ENCODE peak calls at places on chromosomes 1 and 21, in eight cellular contexts. One of them, this sample, is unnamed.

GRCh38 chr1:156063997-156064285 is 3.0 kb downstream of the RAB25 start:
- DNase-seq in epithelial cell of esophagus: no peak
- DNase-seq in PC-3: no peak
- DNase-seq in GM12892: no peak
- DNase-seq in neural crest cell: no peak
- DNase-seq in T-helper 1 cell: no peak
- DNase-seq in NCI-H1930: no peak
- DNase-seq in NCI-H2171: no peak
- DNase-seq in this sample: no peak

GRCh38 chr1:91546876-91547275 is 46.2 kb downstream of the CDC7 start:
- DNase-seq in T-helper 1 cell: no peak
- DNase-seq in NCI-H2171: no peak
- DNase-seq in GM12892: no peak
- DNase-seq in neural crest cell: no peak
- DNase-seq in PC-3: peak
- DNase-seq in NCI-H1930: no peak
- DNase-seq in epithelial cell of esophagus: no peak
- DNase-seq in this sample: no peak

GRCh38 chr1:23651069-23651808 is 40.4 kb upstream of the RPL11 start:
- DNase-seq in NCI-H2171: no peak
- DNase-seq in NCI-H1930: no peak
- DNase-seq in T-helper 1 cell: no peak
- DNase-seq in PC-3: peak
- DNase-seq in epithelial cell of esophagus: peak
- DNase-seq in GM12892: no peak
- DNase-seq in neural crest cell: no peak
- DNase-seq in this sample: no peak

GRCh38 chr1:42758641-42759040 is 8.2 kb downstream of the P3H1 start:
- DNase-seq in GM12892: no peak
- DNase-seq in epithelial cell of esophagus: no peak
- DNase-seq in neural crest cell: no peak
- DNase-seq in PC-3: no peak
- DNase-seq in NCI-H1930: no peak
- DNase-seq in T-helper 1 cell: no peak
- DNase-seq in NCI-H2171: no peak
- DNase-seq in this sample: no peak

GRCh38 chr1:207654320-207654719 is 9.4 kb downstream of the CR1L start:
- DNase-seq in NCI-H2171: no peak
- DNase-seq in GM12892: no peak
- DNase-seq in T-helper 1 cell: no peak
- DNase-seq in NCI-H1930: no peak
- DNase-seq in PC-3: peak
- DNase-seq in neural crest cell: no peak
- DNase-seq in epithelial cell of esophagus: no peak
- DNase-seq in this sample: no peak

GRCh38 chr1:151157067-151157531 is 650 bp downstream of the TNFAIP8L2 start:
- DNase-seq in epithelial cell of esophagus: no peak
- DNase-seq in NCI-H1930: no peak
- DNase-seq in GM12892: no peak
- DNase-seq in neural crest cell: no peak
- DNase-seq in PC-3: no peak
- DNase-seq in T-helper 1 cell: peak
- DNase-seq in NCI-H2171: no peak
- DNase-seq in this sample: no peak

GRCh38 chr1:67144696-67145095 is 9.9 kb upstream of the C1orf141 start:
- DNase-seq in NCI-H1930: no peak
- DNase-seq in PC-3: peak
- DNase-seq in neural crest cell: no peak
- DNase-seq in GM12892: no peak
- DNase-seq in NCI-H2171: no peak
- DNase-seq in T-helper 1 cell: no peak
- DNase-seq in epithelial cell of esophagus: peak
- DNase-seq in this sample: no peak

GRCh38 chr1:219575563-219575962 is 37.3 kb downstream of the ZC3H11B start:
- DNase-seq in NCI-H2171: no peak
- DNase-seq in PC-3: no peak
- DNase-seq in neural crest cell: no peak
- DNase-seq in NCI-H1930: peak
- DNase-seq in epithelial cell of esophagus: no peak
- DNase-seq in GM12892: no peak
- DNase-seq in T-helper 1 cell: no peak
- DNase-seq in this sample: no peak

GRCh38 chr1:199205740-199206139 is 566.9 kb downstream of the PTPRC start:
- DNase-seq in PC-3: peak
- DNase-seq in NCI-H1930: no peak
- DNase-seq in T-helper 1 cell: no peak
- DNase-seq in epithelial cell of esophagus: peak
- DNase-seq in neural crest cell: no peak
- DNase-seq in GM12892: no peak
- DNase-seq in NCI-H2171: no peak
- DNase-seq in this sample: no peak

GRCh38 chr21:31559368-31560119 is 99.9 kb upstream of the SOD1 start:
- DNase-seq in NCI-H2171: peak
- DNase-seq in epithelial cell of esophagus: peak
- DNase-seq in T-helper 1 cell: peak
- DNase-seq in neural crest cell: peak
- DNase-seq in PC-3: peak
- DNase-seq in GM12892: peak
- DNase-seq in NCI-H1930: peak
- DNase-seq in this sample: peak

GRCh38 chr1:91173379-91173890 is 151.6 kb upstream of the ZNF644 start:
- DNase-seq in GM12892: no peak
- DNase-seq in NCI-H1930: no peak
- DNase-seq in epithelial cell of esophagus: no peak
- DNase-seq in NCI-H2171: no peak
- DNase-seq in neural crest cell: no peak
- DNase-seq in T-helper 1 cell: no peak
- DNase-seq in PC-3: no peak
- DNase-seq in this sample: no peak

GRCh38 chr1:100034465-100034864 is 64.7 kb downstream of the SLC35A3 start:
- DNase-seq in T-helper 1 cell: no peak
- DNase-seq in epithelial cell of esophagus: peak
- DNase-seq in PC-3: peak
- DNase-seq in NCI-H2171: no peak
- DNase-seq in neural crest cell: no peak
- DNase-seq in GM12892: no peak
- DNase-seq in NCI-H1930: no peak
- DNase-seq in this sample: no peak